ENCODE peak calls at places on chromosome 16, in eight cellular contexts. J is naive thymus-derived CD4-positive, alpha-beta T cell; L is A549; Y is right lobe of liver; X is mesenchymal stem cell; E is neuronal stem cell; S is sigmoid colon; A is ovary. H is an unnamed sample.

GRCh38 chr16:46801428-46802049 is 29.4 kb downstream of the C16orf87 start:
- DNase-seq in J (no peak), L (peak; percentile 37), Y (no peak), X (peak; percentile 55), E (no peak), S (no peak), A (no peak), H (no peak)

GRCh38 chr16:19011169-19011731 is 27.5 kb downstream of the TMC7 start:
- DNase-seq in J (no peak), L (no peak), Y (no peak), X (no peak), E (no peak), S (no peak), A (no peak), H (no peak)

GRCh38 chr16:75341934-75342811 is 90.7 kb upstream of the BCAR1 start:
- DNase-seq in J (no peak), L (peak; percentile 6), Y (no peak), X (peak; percentile 63), E (no peak), S (no peak), A (no peak), H (no peak)

GRCh38 chr16:79272141-79272577 is 328.4 kb downstream of the MAF start:
- DNase-seq in J (peak; percentile 59), L (no peak), Y (no peak), X (no peak), E (no peak), S (no peak), A (no peak), H (peak; percentile 34)

GRCh38 chr16:20956319-20956718 is 55.7 kb downstream of the LYRM1 start:
- DNase-seq in J (no peak), L (no peak), Y (no peak), X (peak; percentile 18), E (no peak), S (no peak), A (no peak), H (no peak)

GRCh38 chr16:22369221-22369811 is 5.1 kb downstream of the CDR2 start:
- DNase-seq in J (no peak), L (peak; percentile 40), Y (no peak), X (peak; percentile 60), E (no peak), S (no peak), A (peak; percentile 37), H (no peak)

GRCh38 chr16:23408242-23409201 is 44.5 kb downstream of the COG7 start:
- DNase-seq in J (no peak), L (peak; percentile 34), Y (no peak), X (peak; percentile 73), E (peak; percentile 32), S (peak; percentile 82), A (no peak), H (no peak)

GRCh38 chr16:31476305-31477219 is 4.6 kb downstream of the TGFB1I1 start:
- DNase-seq in J (peak; percentile 64), L (no peak), Y (peak; percentile 96), X (peak; percentile 23), E (no peak), S (peak; percentile 85), A (peak; percentile 32), H (peak; percentile 73)

GRCh38 chr16:80526418-80527061 is 14.3 kb upstream of the DYNLRB2 start:
- DNase-seq in J (peak; percentile 20), L (peak; percentile 62), Y (peak; percentile 57), X (peak; percentile 58), E (peak; percentile 67), S (no peak), A (peak; percentile 46), H (peak; percentile 68)

GRCh38 chr16:53886482-53887378 is 182.8 kb downstream of the FTO start:
- DNase-seq in J (no peak), L (no peak), Y (no peak), X (no peak), E (no peak), S (no peak), A (no peak), H (no peak)

GRCh38 chr16:56279132-56279531 is 87.8 kb downstream of the GNAO1 start:
- DNase-seq in J (no peak), L (no peak), Y (no peak), X (no peak), E (no peak), S (no peak), A (no peak), H (peak; percentile 68)

GRCh38 chr16:56245197-56245596 is 53.9 kb downstream of the GNAO1 start:
- DNase-seq in J (no peak), L (no peak), Y (no peak), X (peak; percentile 27), E (no peak), S (no peak), A (no peak), H (no peak)

GRCh38 chr16:54070944-54071343 is 215.6 kb downstream of the IRX3 start:
- DNase-seq in J (no peak), L (no peak), Y (no peak), X (no peak), E (no peak), S (no peak), A (no peak), H (no peak)

GRCh38 chr16:12917653-12918052 is 16.3 kb downstream of the SHISA9 start:
- DNase-seq in J (no peak), L (peak; percentile 41), Y (no peak), X (no peak), E (no peak), S (no peak), A (no peak), H (no peak)

GRCh38 chr16:11144122-11144521 is 111.9 kb downstream of the SOCS1 start:
- DNase-seq in J (no peak), L (no peak), Y (no peak), X (no peak), E (no peak), S (no peak), A (no peak), H (no peak)

GRCh38 chr16:82660078-82660645 is 33.4 kb downstream of the CDH13 start:
- DNase-seq in J (no peak), L (no peak), Y (no peak), X (peak; percentile 17), E (no peak), S (no peak), A (no peak), H (no peak)

GRCh38 chr16:23801387-23801786 is 34.4 kb upstream of the PRKCB start:
- DNase-seq in J (peak; percentile 48), L (peak; percentile 73), Y (peak; percentile 81), X (peak; percentile 26), E (peak; percentile 50), S (peak; percentile 87), A (peak; percentile 21), H (peak; percentile 67)

GRCh38 chr16:56389554-56389953 is 35.8 kb downstream of the AMFR start:
- DNase-seq in J (no peak), L (peak; percentile 74), Y (no peak), X (peak; percentile 83), E (no peak), S (no peak), A (no peak), H (no peak)

DNA sequence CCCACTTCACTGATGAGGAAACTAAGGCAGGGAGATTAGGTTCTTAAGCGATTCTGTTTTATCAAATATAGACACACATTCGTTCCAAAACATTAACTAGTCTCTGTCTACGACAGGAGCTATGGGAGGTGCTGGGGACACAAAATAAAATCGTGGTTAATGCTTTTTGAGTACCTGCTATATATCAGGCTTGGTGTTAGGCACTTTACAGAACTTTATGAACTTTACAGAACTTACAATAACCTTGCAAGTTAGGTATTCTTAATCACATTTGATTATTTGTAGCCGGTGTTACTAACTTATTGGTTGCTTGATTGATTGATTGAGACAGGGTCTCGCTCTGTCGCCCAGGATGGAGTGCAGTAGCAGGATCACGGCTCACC is 538 bp upstream of the HEATR3 start:
- DNase-seq in J (no peak), L (no peak), Y (no peak), X (no peak), E (no peak), S (no peak), A (no peak), H (no peak)
- H3K27ac ChIP-seq in J (no peak overlapping the region), L (peak overlapping the region; percentile 96), Y (no peak overlapping the region), X (no peak overlapping the region), E (peak overlapping the region; percentile 14), S (peak overlapping the region; percentile 96), A (peak overlapping the region; percentile 90), H (peak overlapping the region; percentile 85)

DNA sequence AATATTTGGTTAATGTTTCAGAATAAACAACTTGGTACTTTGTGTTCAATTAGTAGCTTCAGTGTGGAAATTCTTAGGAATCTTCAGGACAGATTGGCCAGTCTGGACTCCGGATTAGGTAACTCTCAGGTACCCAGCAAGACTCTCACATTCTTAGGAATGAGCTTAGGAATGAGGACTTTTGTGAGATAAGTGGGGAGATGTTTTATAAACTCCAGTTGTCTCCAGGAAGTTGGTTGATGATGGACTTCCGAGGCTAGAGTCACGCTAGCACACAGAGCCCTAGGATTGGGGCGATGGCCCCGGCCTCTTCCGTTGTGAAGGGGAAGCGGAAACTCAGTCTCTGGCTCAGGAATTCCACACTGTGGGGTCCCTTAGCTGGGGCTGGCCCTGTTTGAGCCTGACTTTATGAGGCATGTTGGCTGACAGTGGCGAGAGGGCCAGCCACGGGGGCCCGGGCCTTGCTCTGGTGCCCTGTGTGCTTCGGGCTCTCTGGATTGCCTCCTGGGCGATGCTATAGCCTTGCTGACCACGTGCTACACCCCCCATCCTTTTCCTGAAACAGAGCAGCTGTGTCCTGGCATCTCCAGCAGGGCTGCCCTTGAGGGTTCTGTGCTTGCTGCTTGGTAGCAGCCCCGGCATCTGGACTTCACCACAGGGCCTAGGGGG is 32.4 kb downstream of the RAB11FIP3 start:
- DNase-seq in J (no peak), L (peak; percentile 57), Y (no peak), X (peak; percentile 39), E (no peak), S (no peak), A (peak; percentile 41), H (no peak)
- H3K27ac ChIP-seq in J (no peak overlapping the region), L (peak overlapping the region; percentile 73), Y (peak overlapping the region; percentile 84), X (peak overlapping the region; percentile 90), E (no peak overlapping the region), S (peak overlapping the region; percentile 69), A (peak overlapping the region; percentile 47), H (no peak overlapping the region)

GRCh38 chr16:9047689-9048301 is 43.6 kb upstream of the HAPSTR1 start:
- DNase-seq in J (no peak), L (peak; percentile 98), Y (peak; percentile 96), X (peak; percentile 100), E (peak; percentile 35), S (peak; percentile 95), A (peak; percentile 65), H (peak; percentile 39)
- H3K27ac ChIP-seq in J (no peak overlapping the region), L (peak overlapping the region; percentile 86), Y (no peak overlapping the region), X (peak overlapping the region; percentile 91), E (peak overlapping the region; percentile 1), S (peak overlapping the region; percentile 73), A (no peak overlapping the region), H (no peak overlapping the region)

DNA sequence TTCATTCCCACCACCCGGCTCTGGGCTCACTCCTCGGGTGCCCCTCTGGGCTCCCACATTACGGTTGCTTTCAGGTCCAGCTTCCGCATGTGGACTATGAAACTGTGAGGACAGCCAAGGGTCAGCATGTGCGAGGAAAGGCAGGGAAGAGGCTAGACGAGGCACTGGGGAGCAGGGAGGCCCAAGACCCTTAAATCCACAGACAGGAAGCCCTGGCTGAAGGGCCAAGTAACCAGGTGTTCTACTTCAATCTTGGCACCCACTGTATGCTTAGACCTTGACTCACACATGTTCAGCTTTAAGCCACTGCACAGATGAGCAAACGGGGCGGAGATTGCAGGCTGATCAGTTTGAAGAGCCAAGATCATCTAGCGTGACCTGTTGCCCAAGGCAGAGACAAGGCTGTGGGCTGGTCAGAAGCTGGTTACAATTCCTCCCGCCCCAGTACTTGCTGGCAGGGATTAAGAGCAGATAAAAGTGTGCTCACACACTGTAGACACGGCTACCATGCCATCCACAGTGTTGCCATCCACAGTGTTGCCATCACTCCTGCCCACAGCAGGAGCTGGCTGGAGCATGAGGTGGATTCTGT is at the start of gene CES4A:
- DNase-seq in J (no peak), L (no peak), Y (peak; percentile 87), X (peak; percentile 77), E (no peak), S (peak; percentile 75), A (no peak), H (no peak)
- H3K27ac ChIP-seq in J (no peak within 1 kb of the TSS), L (peak within 1 kb of the TSS; percentile 38), Y (peak within 1 kb of the TSS; percentile 59), X (no peak within 1 kb of the TSS), E (no peak within 1 kb of the TSS), S (no peak within 1 kb of the TSS), A (no peak within 1 kb of the TSS), H (no peak within 1 kb of the TSS)